ENCODE peak calls at places on chromosomes 7 and 10, in eight cellular contexts. C, W, Y, B, L, Z, I and V are unnamed samples.

GRCh38 chr10:51244739-51245138 is 170.5 kb downstream of the PRKG1 start:
- DNase-seq in C (no peak), W (no peak), Y (peak; percentile 87), B (no peak), L (no peak), Z (peak; percentile 20), I (peak; percentile 8), V (no peak)

GRCh38 chr7:24836084-24836483 is 78.8 kb upstream of the GSDME start:
- DNase-seq in C (no peak), W (no peak), Y (no peak), B (no peak), L (no peak), Z (no peak), I (no peak), V (no peak)

GRCh38 chr10:75469018-75469616 is 37.7 kb downstream of the LRMDA start:
- DNase-seq in C (no peak), W (no peak), Y (peak; percentile 99), B (no peak), L (no peak), Z (peak; percentile 83), I (no peak), V (no peak)

GRCh38 chr7:46569117-46569433 is 648.0 kb upstream of the IGFBP3 start:
- DNase-seq in C (no peak), W (no peak), Y (no peak), B (no peak), L (no peak), Z (no peak), I (no peak), V (no peak)

GRCh38 chr7:126780993-126781392 is 471.7 kb downstream of the GRM8 start:
- DNase-seq in C (no peak), W (no peak), Y (no peak), B (no peak), L (no peak), Z (no peak), I (no peak), V (no peak)

GRCh38 chr7:27277628-27278027 is 35.0 kb downstream of the EVX1 start:
- DNase-seq in C (no peak), W (no peak), Y (peak; percentile 47), B (no peak), L (no peak), Z (peak; percentile 90), I (peak; percentile 28), V (no peak)

GRCh38 chr10:96701265-96701664 is 19.0 kb downstream of the PIK3AP1 start:
- DNase-seq in C (no peak), W (no peak), Y (no peak), B (no peak), L (no peak), Z (no peak), I (no peak), V (no peak)

GRCh38 chr7:38169862-38170261 is 8.2 kb upstream of the STARD3NL start:
- DNase-seq in C (no peak), W (no peak), Y (peak; percentile 100), B (no peak), L (no peak), Z (peak; percentile 38), I (peak; percentile 75), V (no peak)

GRCh38 chr10:116554628-116555027 is 8.9 kb downstream of the PNLIP start:
- DNase-seq in C (no peak), W (no peak), Y (no peak), B (no peak), L (no peak), Z (no peak), I (no peak), V (no peak)

GRCh38 chr7:98870807-98871491 is 1.1 kb upstream of the TMEM130 start:
- DNase-seq in C (no peak), W (no peak), Y (no peak), B (no peak), L (no peak), Z (no peak), I (no peak), V (no peak)

GRCh38 chr7:135236727-135237126 is 3.1 kb downstream of the STRA8 start:
- DNase-seq in C (no peak), W (no peak), Y (no peak), B (no peak), L (no peak), Z (no peak), I (no peak), V (no peak)

GRCh38 chr7:101558742-101559325 is 70.3 kb downstream of the MYL10 start:
- DNase-seq in C (peak; percentile 57), W (no peak), Y (no peak), B (no peak), L (no peak), Z (no peak), I (no peak), V (no peak)

GRCh38 chr7:23490357-23491131 is 20.3 kb upstream of the IGF2BP3 start:
- DNase-seq in C (peak; percentile 84), W (no peak), Y (no peak), B (peak; percentile 37), L (no peak), Z (peak; percentile 68), I (no peak), V (no peak)

GRCh38 chr7:67392596-67393438 is 396.2 kb downstream of the TYW1 start:
- DNase-seq in C (no peak), W (peak; percentile 29), Y (no peak), B (no peak), L (no peak), Z (no peak), I (peak; percentile 82), V (no peak)

GRCh38 chr7:30206466-30206865 is 71.7 kb downstream of the MTURN start:
- DNase-seq in C (peak; percentile 73), W (no peak), Y (no peak), B (no peak), L (peak; percentile 45), Z (no peak), I (no peak), V (no peak)

GRCh38 chr7:151143261-151144015 is 24.1 kb downstream of the GBX1 start:
- DNase-seq in C (peak; percentile 63), W (no peak), Y (no peak), B (no peak), L (peak; percentile 84), Z (no peak), I (no peak), V (no peak)

GRCh38 chr7:81616951-81617350 is 152.9 kb downstream of the HGF start:
- DNase-seq in C (no peak), W (no peak), Y (no peak), B (no peak), L (no peak), Z (no peak), I (no peak), V (no peak)

GRCh38 chr7:39526676-39527075 is 39.5 kb upstream of the YAE1 start:
- DNase-seq in C (no peak), W (no peak), Y (no peak), B (no peak), L (no peak), Z (no peak), I (no peak), V (no peak)